ENCODE peak calls at places on chromosome X, in six cellular contexts. J is stimulated activated CD4-positive, alpha-beta T cell treated with anti-CD3 and anti-CD28 coated beads, Interleukin-1b, Interleukin-23, amount 100 ng/mL, for 4 hours; F is fibroblast of the aortic adventitia; E is NCI-H1092; Z is memory B cell; D is trophoblast cell. S is an unnamed sample.
A peak's percentile ranks its signal among the peaks of the same experiment; 100 is the strongest.

GRCh38 chrX:45524296-45524695 is 323.6 kb upstream of the DIPK2B start:
- DNase-seq in E (no peak), Z (no peak), F (peak; percentile 74), D (no peak), J (no peak), S (no peak)

GRCh38 chrX:55480390-55481062 is 9.1 kb downstream of the USP51 start:
- DNase-seq in F (no peak), E (no peak), Z (no peak), J (no peak), D (no peak), S (no peak)

GRCh38 chrX:103220511-103221406 is 5.9 kb downstream of the BEX4 start:
- DNase-seq in F (no peak), D (peak; percentile 21), E (no peak), Z (no peak), J (no peak), S (no peak)

GRCh38 chrX:10582945-10583344 is 37.4 kb downstream of the MID1 start:
- DNase-seq in J (no peak), F (peak; percentile 75), Z (no peak), D (no peak), E (no peak), S (no peak)

GRCh38 chrX:54826598-54826997 is 19.1 kb downstream of the MAGED2 start:
- DNase-seq in Z (no peak), E (no peak), D (peak; percentile 52), J (no peak), F (no peak), S (no peak)

GRCh38 chrX:100376581-100376980 is 33.5 kb downstream of the PCDH19 start:
- DNase-seq in D (peak; percentile 10), J (no peak), F (peak; percentile 5), Z (no peak), E (no peak), S (no peak)

GRCh38 chrX:13415551-13415950 is 95.7 kb upstream of the ATXN3L start:
- DNase-seq in F (no peak), D (no peak), J (no peak), E (no peak), Z (no peak), S (no peak)

GRCh38 chrX:153878969-153879653 is 6.9 kb downstream of the L1CAM start:
- DNase-seq in Z (no peak), E (peak; percentile 82), F (no peak), J (peak; percentile 12), D (no peak), S (no peak)

GRCh38 chrX:48487362-48487785 is 11.4 kb downstream of the FTSJ1 start:
- DNase-seq in F (peak; percentile 78), D (peak; percentile 67), Z (no peak), J (no peak), E (no peak), S (no peak)

GRCh38 chrX:30657542-30658238 is 4.5 kb downstream of the GK start:
- DNase-seq in D (no peak), Z (no peak), E (no peak), J (no peak), F (peak; percentile 63), S (no peak)

GRCh38 chrX:28158019-28158777 is 176.9 kb upstream of the DCAF8L1 start:
- DNase-seq in E (no peak), F (no peak), J (no peak), Z (no peak), D (no peak), S (no peak)

S was measured in T follicular helper cell.